ENCODE peak calls at places on chromosomes 12 and 14, in nine cellular contexts. V, D, A, N, Z, L, K, B and H are unnamed samples.

GRCh38 chr12:130520784-130521183 is 183.1 kb downstream of the PIWIL1 start:
- DNase-seq in D (no peak), A (no peak), K (no peak), V (no peak), L (no peak), Z (no peak), N (no peak), B (no peak), H (no peak)

GRCh38 chr12:29322157-29322556 is 58.8 kb downstream of the ERGIC2 start:
- DNase-seq in N (no peak), L (no peak), D (no peak), Z (no peak), K (no peak), B (no peak), A (no peak), V (no peak), H (no peak)

GRCh38 chr12:51846911-51847829 is 1.3 kb downstream of the FIGNL2 start:
- DNase-seq in K (no peak), Z (peak), L (no peak), D (peak), N (no peak), B (no peak), V (no peak), A (peak), H (no peak)

GRCh38 chr14:92531151-92531873 is 17.7 kb downstream of the RIN3 start:
- DNase-seq in K (no peak), Z (peak), A (no peak), V (no peak), D (no peak), B (no peak), L (no peak), N (no peak), H (no peak)

GRCh38 chr12:77225373-77225772 is 160.0 kb upstream of the E2F7 start:
- DNase-seq in B (no peak), K (no peak), L (no peak), D (no peak), A (no peak), V (no peak), N (no peak), Z (no peak), H (no peak)

GRCh38 chr14:103130965-103131364 is 7.7 kb downstream of the TNFAIP2 start:
- DNase-seq in B (no peak), Z (no peak), V (no peak), K (no peak), N (no peak), D (peak), A (no peak), L (no peak), H (peak)

GRCh38 chr12:14394317-14395058 is 29.0 kb downstream of the ATF7IP start:
- DNase-seq in V (peak), K (no peak), B (no peak), Z (no peak), N (peak), D (no peak), A (peak), L (no peak), H (no peak)

GRCh38 chr12:27333311-27334009 is 824 bp downstream of the BMAL2 start:
- DNase-seq in B (peak), L (no peak), Z (peak), V (no peak), K (no peak), D (peak), N (no peak), A (peak), H (no peak)

GRCh38 chr12:12564911-12565310 is 2.2 kb upstream of the DUSP16 start:
- DNase-seq in Z (no peak), D (no peak), V (no peak), A (no peak), N (no peak), K (no peak), L (no peak), B (no peak), H (no peak)

GRCh38 chr12:56488041-56488955 is at the start of gene GLS2:
- DNase-seq in K (no peak), Z (peak), B (peak), N (peak), V (no peak), D (peak), A (peak), L (peak), H (no peak)

GRCh38 chr14:101248056-101248725 is 313.1 kb upstream of the DIO3 start:
- DNase-seq in D (no peak), V (no peak), K (no peak), Z (no peak), B (peak), L (no peak), N (no peak), A (no peak), H (no peak)

GRCh38 chr12:11513288-11513687 is 117.9 kb upstream of the PRB2 start:
- DNase-seq in B (no peak), Z (no peak), N (peak), K (no peak), L (no peak), D (no peak), A (no peak), V (peak), H (no peak)

GRCh38 chr14:92495041-92495440 is 18.5 kb upstream of the RIN3 start:
- DNase-seq in Z (no peak), V (no peak), D (peak), B (no peak), A (no peak), N (peak), K (no peak), L (no peak), H (no peak)

GRCh38 chr12:122899887-122900286 is 4.0 kb upstream of the VPS37B start:
- DNase-seq in A (no peak), Z (no peak), B (no peak), D (no peak), L (no peak), N (no peak), V (no peak), K (no peak), H (no peak)

GRCh38 chr12:19739195-19739776 is 300.0 kb downstream of the AEBP2 start:
- DNase-seq in N (peak), K (no peak), L (peak), Z (no peak), D (peak), B (no peak), V (peak), A (peak), H (peak)

GRCh38 chr14:74698471-74698870 is 14.4 kb downstream of the AREL1 start:
- DNase-seq in A (no peak), D (no peak), N (no peak), Z (no peak), K (no peak), V (no peak), L (no peak), B (no peak), H (no peak)
- TF ChIP-seq POLR2A in A (no peak), D (no peak), N (no peak), Z (no peak), K (no peak), V (no peak), L (no peak), B (no peak), H (no peak)

DNA sequence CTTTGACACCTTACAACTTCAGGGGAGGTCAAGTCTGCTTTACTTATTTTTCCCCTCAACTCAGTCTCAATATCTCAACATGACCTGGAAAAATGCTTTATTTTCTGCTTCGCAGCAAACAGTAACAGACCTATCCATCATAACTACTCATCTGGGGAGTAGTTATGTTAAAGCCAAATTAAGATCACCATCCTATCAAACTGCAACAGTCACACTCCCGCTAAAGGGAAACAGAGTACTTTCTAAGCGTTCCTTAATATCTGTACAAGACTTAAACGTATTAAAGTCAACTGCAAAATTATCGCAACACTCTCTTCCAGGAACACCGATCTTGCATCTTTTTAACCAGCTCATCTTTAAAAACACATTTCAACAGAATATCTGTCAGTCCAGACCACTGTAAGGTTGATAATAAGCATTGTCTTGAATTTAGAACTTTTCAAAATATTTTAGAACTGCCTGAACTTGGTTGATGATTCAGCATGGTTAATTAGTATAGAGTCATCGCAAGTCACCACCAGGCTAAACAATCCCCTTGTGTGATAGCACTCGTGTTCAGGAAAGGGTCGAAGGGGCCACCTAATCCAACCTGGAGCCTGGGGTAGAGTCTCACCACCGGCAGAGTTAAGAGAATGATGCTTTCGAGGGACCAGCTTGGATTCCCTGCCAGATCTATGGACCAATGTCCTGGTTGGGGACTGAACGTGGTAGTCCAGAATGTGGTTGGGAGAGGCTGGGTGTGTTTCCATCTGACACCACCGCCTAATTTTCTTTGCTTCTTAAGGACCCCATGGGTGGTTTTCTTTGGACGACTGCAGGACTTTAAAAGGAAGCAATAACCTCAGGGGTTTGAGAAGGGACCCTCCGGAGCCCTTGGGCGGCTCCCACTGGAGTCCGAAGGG is 955 bp downstream of the SPTLC2 start:
- DNase-seq in N (no peak), D (no peak), V (no peak), Z (no peak), A (peak), K (no peak), B (no peak), L (no peak), H (no peak)
- TF ChIP-seq POLR2A in N (no peak), D (no peak), V (no peak), Z (no peak), A (no peak), K (no peak), B (no peak), L (no peak), H (no peak)

GRCh38 chr12:117188961-117189724 is 1.1 kb downstream of the FBXO21 start:
- DNase-seq in V (no peak), K (no peak), A (peak), Z (no peak), D (peak), B (no peak), L (no peak), N (peak), H (no peak)
- TF ChIP-seq POLR2A in V (no peak), K (no peak), A (no peak), Z (no peak), D (peak), B (no peak), L (no peak), N (no peak), H (no peak)

DNA sequence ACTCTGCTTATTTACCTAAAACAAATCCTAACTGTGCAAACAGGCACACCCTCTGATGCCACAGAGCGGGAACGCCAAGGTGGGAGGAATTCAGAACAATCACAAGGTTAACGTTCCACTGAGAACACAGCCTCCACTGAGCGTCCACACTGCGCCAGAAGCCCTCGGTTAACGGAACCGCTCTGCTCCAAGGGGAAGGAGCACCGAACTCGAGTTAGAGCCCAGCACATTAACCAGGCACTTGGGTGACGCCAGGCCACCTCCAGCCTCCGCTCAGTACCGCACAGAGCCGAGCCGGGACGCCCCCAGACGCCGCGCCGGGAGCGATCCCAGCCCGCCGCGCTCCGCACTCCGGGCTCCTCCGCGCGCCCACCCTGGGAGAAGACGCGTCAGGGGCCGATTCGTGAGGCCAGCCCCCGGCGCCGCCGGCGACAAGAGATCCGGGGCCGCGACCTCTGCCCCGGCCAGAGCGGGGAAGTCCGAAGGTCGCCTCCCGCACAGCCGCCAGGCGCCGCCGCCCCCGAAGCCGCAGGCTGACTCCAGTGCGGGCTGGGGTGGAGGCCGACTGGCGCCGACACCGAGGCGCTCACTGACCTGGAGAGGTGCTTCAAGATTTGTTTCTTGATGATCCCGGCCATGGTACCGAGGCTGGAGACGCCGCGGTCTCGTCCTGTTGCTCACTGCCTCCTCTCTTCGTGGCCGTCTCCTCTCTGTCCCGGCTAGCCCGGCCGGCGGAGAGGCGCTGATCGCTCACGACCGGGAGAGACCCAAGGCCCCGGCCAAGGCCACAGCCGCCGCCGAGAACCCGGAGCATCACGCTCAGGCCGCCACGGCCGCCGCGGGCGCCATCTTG is 450 bp downstream of the BLTP3B start:
- DNase-seq in B (no peak), K (no peak), V (no peak), Z (peak), A (no peak), L (no peak), N (peak), D (peak), H (peak)
- TF ChIP-seq POLR2A in B (peak), K (no peak), V (peak), Z (peak), A (peak), L (peak), N (peak), D (peak), H (peak)

GRCh38 chr12:68809190-68810026 is 1.4 kb downstream of the MDM2 start:
- DNase-seq in K (no peak), B (no peak), L (no peak), N (no peak), A (no peak), Z (no peak), V (no peak), D (no peak), H (no peak)

GRCh38 chr12:68807576-68808387 is at the start of gene MDM2:
- DNase-seq in K (peak), Z (peak), B (peak), N (peak), L (peak), A (peak), V (peak), D (peak), H (peak)

GRCh38 chr12:68805592-68806120 is 2.3 kb upstream of the MDM2 start:
- DNase-seq in Z (no peak), B (no peak), K (no peak), V (no peak), D (no peak), A (no peak), L (no peak), N (no peak), H (no peak)

GRCh38 chr12:68806488-68807237 is 1.3 kb upstream of the MDM2 start:
- DNase-seq in Z (no peak), L (no peak), K (no peak), A (no peak), B (no peak), V (no peak), N (no peak), D (no peak), H (no peak)

DNA sequence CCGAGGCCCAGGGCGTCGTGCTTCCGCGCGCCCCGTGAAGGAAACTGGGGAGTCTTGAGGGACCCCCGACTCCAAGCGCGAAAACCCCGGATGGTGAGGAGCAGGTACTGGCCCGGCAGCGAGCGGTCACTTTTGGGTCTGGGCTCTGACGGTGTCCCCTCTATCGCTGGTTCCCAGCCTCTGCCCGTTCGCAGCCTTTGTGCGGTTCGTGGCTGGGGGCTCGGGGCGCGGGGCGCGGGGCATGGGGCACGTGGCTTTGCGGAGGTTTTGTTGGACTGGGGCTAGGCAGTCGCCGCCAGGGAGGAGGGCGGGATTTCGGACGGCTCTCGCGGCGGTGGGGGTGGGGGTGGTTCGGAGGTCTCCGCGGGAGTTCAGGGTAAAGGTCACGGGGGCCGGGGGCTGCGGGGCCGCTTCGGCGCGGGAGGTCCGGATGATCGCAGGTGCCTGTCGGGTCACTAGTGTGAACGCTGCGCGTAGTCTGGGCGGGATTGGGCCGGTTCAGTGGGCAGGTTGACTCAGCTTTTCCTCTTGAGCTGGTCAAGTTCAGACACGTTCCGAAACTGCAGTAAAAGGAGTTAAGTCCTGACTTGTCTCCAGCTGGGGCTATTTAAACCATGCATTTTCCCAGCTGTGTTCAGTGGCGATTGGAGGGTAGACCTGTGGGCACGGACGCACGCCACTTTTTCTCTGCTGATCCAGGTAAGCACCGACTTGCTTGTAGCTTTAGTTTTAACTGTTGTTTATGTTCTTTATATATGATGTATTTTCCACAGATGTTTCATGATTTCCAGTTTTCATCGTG is 612 bp downstream of the MDM2 start:
- DNase-seq in Z (peak), L (peak), K (peak), A (peak), N (peak), B (peak), V (peak), D (peak), H (peak)
- TF ChIP-seq POLR2A in Z (peak), L (peak), K (no peak), A (peak), N (peak), B (peak), V (no peak), D (peak), H (peak)

GRCh38 chr12:110449799-110450497 is at the start of gene ARPC3:
- DNase-seq in V (peak), L (peak), D (peak), K (peak), B (peak), A (peak), Z (peak), N (peak), H (peak)
- TF ChIP-seq POLR2A in V (peak), L (peak), D (peak), K (no peak), B (peak), A (peak), Z (peak), N (peak), H (peak)